ENCODE peak calls at places on chromosomes 7 and 10, in six cellular contexts. W is M059J; J is HCT116; C is activated CD4-positive, alpha-beta T cell treated with anti-CD3 and anti-CD28 coated beads, Interleukin-2, amount 10 ng/mL, durations not matched to agents 7 days and 5 days; D is CD4-positive, CD25-positive, alpha-beta regulatory T cell; U is ascending aorta. I is an unnamed sample.

GRCh38 chr10:123205041-123205440 is 50.8 kb downstream of the BUB3 start:
- DNase-seq in D (no peak), U (no peak), W (no peak), J (no peak), C (no peak), I (no peak)

GRCh38 chr10:3068201-3068967 is 1.0 kb downstream of the PFKP start:
- DNase-seq in D (peak), W (peak), J (no peak), C (peak), U (peak), I (peak)

GRCh38 chr7:2214636-2215035 is 18.1 kb downstream of the MAD1L1 start:
- DNase-seq in W (peak), J (no peak), C (peak), U (no peak), D (no peak), I (no peak)

GRCh38 chr10:70255329-70256299 is 22.4 kb upstream of the PPA1 start:
- DNase-seq in D (no peak), W (peak), C (no peak), U (no peak), J (peak), I (peak)

GRCh38 chr10:6878067-6878412 is 298.0 kb upstream of the PRKCQ start:
- DNase-seq in D (no peak), J (no peak), U (no peak), C (no peak), W (peak), I (no peak)

GRCh38 chr7:144830024-144830785 is 5.6 kb downstream of the TPK1 start:
- DNase-seq in J (no peak), C (no peak), D (no peak), W (no peak), U (no peak), I (no peak)

GRCh38 chr10:73965890-73966768 is 31.8 kb upstream of the VCL start:
- DNase-seq in W (peak), D (no peak), J (peak), C (no peak), U (peak), I (no peak)

GRCh38 chr10:113058175-113058961 is 108.3 kb downstream of the TCF7L2 start:
- DNase-seq in C (no peak), W (no peak), U (no peak), D (no peak), J (no peak), I (no peak)

GRCh38 chr10:60446855-60447254 is 57.2 kb upstream of the ANK3 start:
- DNase-seq in U (peak), J (no peak), C (peak), W (peak), D (no peak), I (no peak)

GRCh38 chr10:112775892-112776679 is 174.0 kb upstream of the TCF7L2 start:
- DNase-seq in U (no peak), J (no peak), C (no peak), D (no peak), W (no peak), I (no peak)

GRCh38 chr10:132727411-132727810 is 58.5 kb downstream of the NKX6-2 start:
- DNase-seq in W (no peak), J (no peak), U (no peak), C (no peak), D (no peak), I (no peak)

GRCh38 chr7:101125989-101126650 is 784 bp upstream of the SERPINE1 start:
- DNase-seq in U (peak), C (no peak), D (no peak), W (peak), J (no peak), I (peak)

GRCh38 chr10:44878704-44879530 is 32.2 kb upstream of the TMEM72 start:
- DNase-seq in W (peak), D (peak), U (peak), C (peak), J (no peak), I (peak)

GRCh38 chr7:55212838-55213237 is 152.3 kb upstream of the LANCL2 start:
- DNase-seq in D (no peak), U (no peak), W (peak), J (no peak), C (no peak), I (no peak)

GRCh38 chr7:102094311-102094710 is 192.4 kb upstream of the SH2B2 start:
- DNase-seq in D (no peak), J (no peak), C (no peak), U (no peak), W (no peak), I (no peak)

GRCh38 chr10:35821339-35821911 is 179.3 kb upstream of the FZD8 start:
- DNase-seq in D (no peak), W (peak), C (no peak), U (no peak), J (no peak), I (no peak)

GRCh38 chr7:150788474-150789269 is 11.5 kb downstream of the TMEM176B start:
- DNase-seq in C (no peak), W (peak), U (no peak), J (no peak), D (no peak), I (no peak)

GRCh38 chr10:43292745-43293676 is 26.1 kb upstream of the RASGEF1A start:
- DNase-seq in D (peak), W (peak), C (peak), U (no peak), J (peak), I (peak)

GRCh38 chr7:28773423-28774129 is 184.6 kb downstream of the TRIL start:
- DNase-seq in C (no peak), W (no peak), U (no peak), J (no peak), D (no peak), I (no peak)

GRCh38 chr10:86715836-86716235 is 40.6 kb upstream of the BMPR1A start:
- DNase-seq in C (no peak), D (no peak), J (no peak), W (no peak), U (no peak), I (no peak)

GRCh38 chr10:84179059-84179710 is 5.6 kb downstream of the GPR15LG start:
- DNase-seq in U (no peak), J (no peak), C (peak), D (no peak), W (peak), I (peak)

GRCh38 chr7:8184241-8184640 is 77.7 kb downstream of the ICA1 start:
- DNase-seq in D (no peak), W (no peak), J (no peak), U (no peak), C (no peak), I (no peak)

GRCh38 chr10:60611291-60611747 is 167.0 kb upstream of the CDK1 start:
- DNase-seq in U (no peak), W (peak), D (no peak), C (no peak), J (peak), I (no peak)

GRCh38 chr7:132575987-132576722 is at the start of gene PLXNA4:
- DNase-seq in W (peak), J (no peak), D (no peak), U (no peak), C (peak), I (no peak)

GRCh38 chr10:49323171-49323895 is 24.4 kb downstream of the C10orf71 start:
- DNase-seq in D (no peak), W (no peak), J (no peak), C (no peak), U (no peak), I (no peak)

GRCh38 chr10:29160110-29160669 is 128.7 kb upstream of the LYZL1 start:
- DNase-seq in J (peak), D (no peak), U (no peak), C (no peak), W (peak), I (no peak)

GRCh38 chr7:24717247-24717622 is 40.0 kb downstream of the GSDME start:
- DNase-seq in U (no peak), D (no peak), J (no peak), C (no peak), W (no peak), I (no peak)

GRCh38 chr10:124824507-124824906 is 22.9 kb downstream of the ABRAXAS2 start:
- DNase-seq in C (no peak), U (no peak), J (no peak), D (no peak), W (no peak), I (no peak)

GRCh38 chr10:133090101-133090500 is 2.4 kb downstream of the ADGRA1 start:
- DNase-seq in U (no peak), D (no peak), W (no peak), J (no peak), C (no peak), I (no peak)

GRCh38 chr10:986137-986825 is 2.0 kb upstream of the GTPBP4 start:
- DNase-seq in W (peak), U (peak), J (no peak), C (no peak), D (no peak), I (no peak)

I was measured in CD4-positive, alpha-beta memory T cell.